ENCODE peak calls at places on chromosomes 16 and 17, in nine cellular contexts. Y is pancreas, L is ovary, U is HFF-Myc, D is GM12878, J is body of pancreas, G is coronary artery, T is esophagus muscularis mucosa, H is GM06990. K is an unnamed sample.

GRCh38 chr16:49833055-49833454 is 22.9 kb downstream of the ZNF423 start:
- DNase-seq in G (no peak), J (no peak), H (no peak), U (no peak), D (no peak), T (no peak), Y (no peak), L (peak), K (peak)

GRCh38 chr17:8359769-8360168 is 16.7 kb downstream of the KRABD2 start:
- DNase-seq in H (no peak), G (no peak), T (no peak), J (no peak), D (no peak), L (no peak), U (peak), Y (no peak), K (no peak)

GRCh38 chr16:28884045-28884444 is 5.8 kb downstream of the ATP2A1 start:
- DNase-seq in D (no peak), T (no peak), U (no peak), L (no peak), Y (no peak), H (no peak), J (no peak), G (no peak), K (no peak)

GRCh38 chr17:7716299-7716886 is 1.2 kb upstream of the DNAH2 start:
- DNase-seq in T (no peak), G (no peak), U (no peak), Y (no peak), D (no peak), H (no peak), J (no peak), L (no peak), K (no peak)

GRCh38 chr17:71919181-71919580 is 201.6 kb upstream of the SOX9 start:
- DNase-seq in L (no peak), G (no peak), U (no peak), J (no peak), H (no peak), Y (no peak), T (no peak), D (no peak), K (no peak)

GRCh38 chr17:43403846-43404245 is 5.1 kb downstream of the ARL4D start:
- DNase-seq in U (no peak), L (no peak), J (no peak), Y (no peak), H (no peak), T (no peak), D (no peak), G (no peak), K (no peak)

GRCh38 chr17:19003966-19004600 is 481 bp downstream of the FAM83G start:
- DNase-seq in D (no peak), G (no peak), U (no peak), J (peak), H (peak), L (no peak), T (no peak), Y (peak), K (peak)

GRCh38 chr17:13306310-13306962 is 288.6 kb upstream of the ELAC2 start:
- DNase-seq in D (no peak), T (no peak), J (peak), U (peak), L (no peak), Y (peak), G (no peak), H (peak), K (no peak)

GRCh38 chr16:79466111-79466510 is 134.4 kb downstream of the MAF start:
- DNase-seq in L (no peak), T (no peak), G (no peak), Y (no peak), U (no peak), J (no peak), D (no peak), H (no peak), K (no peak)

GRCh38 chr17:1796800-1797199 is 32.9 kb downstream of the SMYD4 start:
- DNase-seq in T (no peak), H (no peak), J (no peak), D (no peak), L (no peak), U (no peak), G (no peak), Y (no peak), K (no peak)

GRCh38 chr16:88448461-88449266 is 4.4 kb upstream of the ZFPM1 start:
- DNase-seq in T (no peak), H (no peak), J (no peak), L (no peak), D (no peak), Y (no peak), U (no peak), G (no peak), K (no peak)

GRCh38 chr17:38709104-38709820 is 4.2 kb downstream of the MLLT6 start:
- DNase-seq in G (no peak), J (no peak), Y (no peak), H (no peak), U (no peak), T (no peak), L (no peak), D (no peak), K (no peak)

GRCh38 chr17:38711792-38712571 is 6.9 kb downstream of the MLLT6 start:
- DNase-seq in T (no peak), D (no peak), Y (peak), G (no peak), H (no peak), U (no peak), L (no peak), J (no peak), K (no peak)

GRCh38 chr17:38709864-38710602 is 5.0 kb downstream of the MLLT6 start:
- DNase-seq in H (no peak), U (no peak), J (no peak), L (no peak), Y (no peak), D (no peak), T (no peak), G (no peak), K (no peak)

GRCh38 chr17:38710985-38711384 is 5.9 kb downstream of the MLLT6 start:
- DNase-seq in J (no peak), L (no peak), Y (no peak), U (no peak), D (no peak), H (no peak), G (no peak), T (no peak), K (no peak)

GRCh38 chr17:38710603-38710962 is 5.5 kb downstream of the MLLT6 start:
- DNase-seq in L (no peak), U (no peak), D (no peak), H (no peak), G (no peak), Y (no peak), T (no peak), J (no peak), K (no peak)
- H3K4me3 ChIP-seq in L (no peak), U (no peak), D (no peak), H (no peak), G (no peak), Y (no peak), T (no peak), J (no peak), K (no peak)

DNA sequence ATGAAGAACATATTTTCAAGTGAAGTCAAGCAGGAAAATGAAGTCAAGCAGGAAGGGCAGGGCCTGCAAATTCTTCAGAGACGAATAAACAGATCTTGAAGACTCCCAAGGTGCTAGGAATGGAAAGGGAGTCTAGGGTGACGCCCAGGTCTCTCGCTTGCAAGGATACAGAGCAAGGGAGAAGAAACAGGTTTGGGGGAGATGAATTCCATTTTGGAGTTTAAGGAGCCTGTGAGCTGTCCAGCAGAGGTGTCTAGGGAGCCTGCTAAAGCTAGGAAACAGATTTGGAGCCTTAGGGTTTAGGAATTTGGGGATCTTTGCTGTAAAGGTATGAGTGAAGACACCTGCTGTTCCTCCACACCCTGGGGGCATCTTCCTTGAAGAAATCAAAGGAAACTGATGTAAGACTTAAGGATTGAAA is 2.0 kb upstream of the UNKL start:
- DNase-seq in J (no peak), T (no peak), H (no peak), G (no peak), U (no peak), D (no peak), L (no peak), Y (no peak), K (no peak)
- H3K4me3 ChIP-seq in J (no peak), T (no peak), H (no peak), G (no peak), U (no peak), D (no peak), L (no peak), Y (no peak), K (no peak)

DNA sequence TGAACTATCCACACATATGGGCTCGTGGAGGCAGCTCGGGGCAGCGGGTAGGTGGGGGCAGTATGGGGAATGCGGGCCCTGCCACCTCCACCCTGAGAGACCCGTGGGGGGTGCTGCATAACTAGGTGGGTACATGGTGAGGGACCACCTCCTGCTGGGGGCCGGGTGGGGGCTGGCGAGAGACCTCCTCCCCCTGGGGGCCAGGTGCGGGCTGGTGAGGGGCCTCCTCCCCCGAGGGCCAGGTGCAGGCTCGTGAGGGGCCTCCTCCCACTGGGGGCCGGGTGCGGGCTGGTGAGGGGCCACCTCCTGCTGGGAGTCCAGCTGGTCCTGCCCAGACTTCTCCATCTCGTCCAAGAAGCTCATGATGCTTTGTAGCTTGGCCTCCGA is 25.4 kb downstream of the CEP131 start:
- DNase-seq in D (no peak), T (no peak), H (no peak), G (no peak), J (no peak), L (no peak), Y (no peak), U (no peak), K (no peak)
- H3K4me3 ChIP-seq in D (no peak), T (no peak), H (no peak), G (no peak), J (no peak), L (no peak), Y (no peak), U (no peak), K (no peak)

GRCh38 chr17:46977750-46978488 is 1.1 kb downstream of the RPRML start:
- DNase-seq in T (no peak), H (no peak), G (no peak), L (no peak), U (no peak), J (no peak), D (no peak), Y (no peak), K (no peak)
- H3K4me3 ChIP-seq in T (peak), H (no peak), G (peak), L (peak), U (peak), J (no peak), D (no peak), Y (no peak), K (peak)

GRCh38 chr17:3024346-3024745 is 39.1 kb downstream of the OR1D5 start:
- DNase-seq in D (no peak), Y (no peak), G (no peak), U (no peak), J (no peak), L (no peak), T (no peak), H (no peak), K (no peak)
- H3K4me3 ChIP-seq in D (no peak), Y (no peak), G (no peak), U (no peak), J (no peak), L (no peak), T (no peak), H (no peak), K (no peak)

GRCh38 chr17:77527394-77527793 is 386.6 kb downstream of the SEC14L1 start:
- DNase-seq in G (peak), U (no peak), H (no peak), T (no peak), J (no peak), L (no peak), D (no peak), Y (no peak), K (no peak)

GRCh38 chr17:77526259-77526711 is 385.5 kb downstream of the SEC14L1 start:
- DNase-seq in J (no peak), T (no peak), H (no peak), D (no peak), U (no peak), G (peak), L (no peak), Y (no peak), K (no peak)

GRCh38 chr17:77527836-77528505 is 387.2 kb downstream of the SEC14L1 start:
- DNase-seq in L (no peak), T (no peak), G (peak), J (no peak), D (no peak), U (no peak), H (no peak), Y (no peak), K (no peak)

GRCh38 chr17:77528516-77529327 is 388.0 kb downstream of the SEC14L1 start:
- DNase-seq in Y (no peak), G (peak), T (no peak), D (no peak), U (no peak), J (no peak), H (no peak), L (no peak), K (no peak)

GRCh38 chr17:77526728-77527355 is 386.1 kb downstream of the SEC14L1 start:
- DNase-seq in H (no peak), T (no peak), Y (no peak), D (no peak), L (no peak), U (no peak), J (no peak), G (peak), K (no peak)
- H3K4me3 ChIP-seq in H (no peak), T (no peak), Y (no peak), D (no peak), L (no peak), U (no peak), J (no peak), G (no peak), K (no peak)

K was measured in colonic mucosa.